ENCODE peak calls at places on chromosomes 16 and 17, in ten cellular contexts. One of them, this sample, is unnamed.

GRCh38 chr17:9895923-9896322 is 9.1 kb downstream of the RCVRN start:
- DNase-seq in RWPE2: no peak
- DNase-seq in uterus: no peak
- DNase-seq in left cardiac atrium: no peak
- DNase-seq in globus pallidus: no peak
- DNase-seq in esophagus muscularis mucosa: no peak
- DNase-seq in stimulated activated CD8-positive, alpha-beta memory T cell treated with anti-CD3 and anti-CD28 coated beads, Interleukin-12 subunit alpha, Interleukin-12 subunit beta, amount 100 ng/mL, for 4 hours: no peak
- DNase-seq in kidney: no peak
- DNase-seq in NCI-H2081: no peak
- DNase-seq in transverse colon: no peak
- DNase-seq in this sample: no peak

GRCh38 chr17:7408341-7408740 is 696 bp downstream of the NLGN2 start:
- DNase-seq in kidney: no peak
- DNase-seq in stimulated activated CD8-positive, alpha-beta memory T cell treated with anti-CD3 and anti-CD28 coated beads, Interleukin-12 subunit alpha, Interleukin-12 subunit beta, amount 100 ng/mL, for 4 hours: no peak
- DNase-seq in NCI-H2081: no peak
- DNase-seq in uterus: no peak
- DNase-seq in transverse colon: no peak
- DNase-seq in globus pallidus: no peak
- DNase-seq in esophagus muscularis mucosa: no peak
- DNase-seq in RWPE2: no peak
- DNase-seq in left cardiac atrium: no peak
- DNase-seq in this sample: no peak

GRCh38 chr16:70437017-70437581 is 1.8 kb downstream of the ST3GAL2 start:
- DNase-seq in esophagus muscularis mucosa: no peak
- DNase-seq in NCI-H2081: no peak
- DNase-seq in transverse colon: no peak
- DNase-seq in uterus: peak; percentile 63
- DNase-seq in RWPE2: no peak
- DNase-seq in globus pallidus: no peak
- DNase-seq in kidney: peak; percentile 80
- DNase-seq in left cardiac atrium: no peak
- DNase-seq in stimulated activated CD8-positive, alpha-beta memory T cell treated with anti-CD3 and anti-CD28 coated beads, Interleukin-12 subunit alpha, Interleukin-12 subunit beta, amount 100 ng/mL, for 4 hours: no peak
- DNase-seq in this sample: no peak

GRCh38 chr17:28916302-28916934 is 13.5 kb upstream of the DHRS13 start:
- DNase-seq in transverse colon: no peak
- DNase-seq in NCI-H2081: peak; percentile 19
- DNase-seq in uterus: no peak
- DNase-seq in kidney: no peak
- DNase-seq in left cardiac atrium: no peak
- DNase-seq in stimulated activated CD8-positive, alpha-beta memory T cell treated with anti-CD3 and anti-CD28 coated beads, Interleukin-12 subunit alpha, Interleukin-12 subunit beta, amount 100 ng/mL, for 4 hours: no peak
- DNase-seq in RWPE2: no peak
- DNase-seq in esophagus muscularis mucosa: no peak
- DNase-seq in globus pallidus: no peak
- DNase-seq in this sample: no peak

GRCh38 chr17:77438241-77439204 is 297.8 kb downstream of the SEC14L1 start:
- DNase-seq in RWPE2: no peak
- DNase-seq in esophagus muscularis mucosa: no peak
- DNase-seq in uterus: no peak
- DNase-seq in NCI-H2081: no peak
- DNase-seq in globus pallidus: no peak
- DNase-seq in stimulated activated CD8-positive, alpha-beta memory T cell treated with anti-CD3 and anti-CD28 coated beads, Interleukin-12 subunit alpha, Interleukin-12 subunit beta, amount 100 ng/mL, for 4 hours: no peak
- DNase-seq in kidney: no peak
- DNase-seq in left cardiac atrium: no peak
- DNase-seq in transverse colon: no peak
- DNase-seq in this sample: no peak

GRCh38 chr17:2075336-2076056 is 20.6 kb downstream of the HIC1 start:
- DNase-seq in kidney: no peak
- DNase-seq in esophagus muscularis mucosa: no peak
- DNase-seq in transverse colon: no peak
- DNase-seq in stimulated activated CD8-positive, alpha-beta memory T cell treated with anti-CD3 and anti-CD28 coated beads, Interleukin-12 subunit alpha, Interleukin-12 subunit beta, amount 100 ng/mL, for 4 hours: no peak
- DNase-seq in uterus: peak; percentile 76
- DNase-seq in RWPE2: no peak
- DNase-seq in globus pallidus: no peak
- DNase-seq in left cardiac atrium: peak; percentile 72
- DNase-seq in NCI-H2081: no peak
- DNase-seq in this sample: no peak

GRCh38 chr17:39952665-39953470 is 9.9 kb upstream of the GSDMA start:
- DNase-seq in transverse colon: peak; percentile 99
- DNase-seq in NCI-H2081: peak; percentile 94
- DNase-seq in stimulated activated CD8-positive, alpha-beta memory T cell treated with anti-CD3 and anti-CD28 coated beads, Interleukin-12 subunit alpha, Interleukin-12 subunit beta, amount 100 ng/mL, for 4 hours: peak; percentile 87
- DNase-seq in globus pallidus: peak; percentile 97
- DNase-seq in left cardiac atrium: peak; percentile 97
- DNase-seq in kidney: peak; percentile 100
- DNase-seq in esophagus muscularis mucosa: peak; percentile 100
- DNase-seq in RWPE2: peak; percentile 96
- DNase-seq in uterus: peak; percentile 99
- DNase-seq in this sample: peak; percentile 99

GRCh38 chr16:58850627-58851024 is 116.5 kb upstream of the GOT2 start:
- DNase-seq in NCI-H2081: no peak
- DNase-seq in transverse colon: no peak
- DNase-seq in kidney: no peak
- DNase-seq in stimulated activated CD8-positive, alpha-beta memory T cell treated with anti-CD3 and anti-CD28 coated beads, Interleukin-12 subunit alpha, Interleukin-12 subunit beta, amount 100 ng/mL, for 4 hours: no peak
- DNase-seq in globus pallidus: no peak
- DNase-seq in uterus: no peak
- DNase-seq in left cardiac atrium: no peak
- DNase-seq in esophagus muscularis mucosa: no peak
- DNase-seq in RWPE2: no peak
- DNase-seq in this sample: no peak

GRCh38 chr17:1947229-1947742 is 77.8 kb downstream of the RTN4RL1 start:
- DNase-seq in NCI-H2081: no peak
- DNase-seq in esophagus muscularis mucosa: no peak
- DNase-seq in left cardiac atrium: peak; percentile 68
- DNase-seq in transverse colon: no peak
- DNase-seq in globus pallidus: no peak
- DNase-seq in RWPE2: no peak
- DNase-seq in stimulated activated CD8-positive, alpha-beta memory T cell treated with anti-CD3 and anti-CD28 coated beads, Interleukin-12 subunit alpha, Interleukin-12 subunit beta, amount 100 ng/mL, for 4 hours: no peak
- DNase-seq in kidney: no peak
- DNase-seq in uterus: no peak
- DNase-seq in this sample: no peak

GRCh38 chr16:81843243-81843582 is 64.1 kb downstream of the PLCG2 start:
- DNase-seq in stimulated activated CD8-positive, alpha-beta memory T cell treated with anti-CD3 and anti-CD28 coated beads, Interleukin-12 subunit alpha, Interleukin-12 subunit beta, amount 100 ng/mL, for 4 hours: no peak
- DNase-seq in esophagus muscularis mucosa: no peak
- DNase-seq in left cardiac atrium: no peak
- DNase-seq in RWPE2: no peak
- DNase-seq in uterus: no peak
- DNase-seq in kidney: no peak
- DNase-seq in transverse colon: no peak
- DNase-seq in NCI-H2081: no peak
- DNase-seq in globus pallidus: no peak
- DNase-seq in this sample: no peak

GRCh38 chr17:17398188-17398927 is 78.4 kb upstream of the MED9 start:
- DNase-seq in RWPE2: no peak
- DNase-seq in globus pallidus: no peak
- DNase-seq in uterus: no peak
- DNase-seq in esophagus muscularis mucosa: no peak
- DNase-seq in NCI-H2081: no peak
- DNase-seq in left cardiac atrium: peak; percentile 61
- DNase-seq in kidney: no peak
- DNase-seq in transverse colon: no peak
- DNase-seq in stimulated activated CD8-positive, alpha-beta memory T cell treated with anti-CD3 and anti-CD28 coated beads, Interleukin-12 subunit alpha, Interleukin-12 subunit beta, amount 100 ng/mL, for 4 hours: no peak
- DNase-seq in this sample: peak; percentile 78

GRCh38 chr17:73189417-73190099 is 3.3 kb upstream of the COG1 start:
- DNase-seq in globus pallidus: peak; percentile 58
- DNase-seq in RWPE2: no peak
- DNase-seq in uterus: no peak
- DNase-seq in esophagus muscularis mucosa: no peak
- DNase-seq in transverse colon: no peak
- DNase-seq in left cardiac atrium: no peak
- DNase-seq in NCI-H2081: peak; percentile 69
- DNase-seq in stimulated activated CD8-positive, alpha-beta memory T cell treated with anti-CD3 and anti-CD28 coated beads, Interleukin-12 subunit alpha, Interleukin-12 subunit beta, amount 100 ng/mL, for 4 hours: no peak
- DNase-seq in kidney: no peak
- DNase-seq in this sample: no peak

GRCh38 chr16:23081675-23082119 is 67.6 kb downstream of the USP31 start:
- DNase-seq in uterus: peak; percentile 46
- DNase-seq in transverse colon: no peak
- DNase-seq in kidney: no peak
- DNase-seq in stimulated activated CD8-positive, alpha-beta memory T cell treated with anti-CD3 and anti-CD28 coated beads, Interleukin-12 subunit alpha, Interleukin-12 subunit beta, amount 100 ng/mL, for 4 hours: no peak
- DNase-seq in left cardiac atrium: no peak
- DNase-seq in RWPE2: no peak
- DNase-seq in globus pallidus: no peak
- DNase-seq in NCI-H2081: no peak
- DNase-seq in esophagus muscularis mucosa: no peak
- DNase-seq in this sample: no peak

GRCh38 chr17:82283208-82283749 is 9.8 kb upstream of the CSNK1D start:
- DNase-seq in esophagus muscularis mucosa: no peak
- DNase-seq in NCI-H2081: peak; percentile 32
- DNase-seq in uterus: peak; percentile 50
- DNase-seq in left cardiac atrium: no peak
- DNase-seq in RWPE2: peak; percentile 98
- DNase-seq in kidney: peak; percentile 80
- DNase-seq in transverse colon: no peak
- DNase-seq in globus pallidus: no peak
- DNase-seq in stimulated activated CD8-positive, alpha-beta memory T cell treated with anti-CD3 and anti-CD28 coated beads, Interleukin-12 subunit alpha, Interleukin-12 subunit beta, amount 100 ng/mL, for 4 hours: peak; percentile 43
- DNase-seq in this sample: no peak

GRCh38 chr17:62643496-62643895 is 16.0 kb downstream of the MRC2 start:
- DNase-seq in left cardiac atrium: no peak
- DNase-seq in stimulated activated CD8-positive, alpha-beta memory T cell treated with anti-CD3 and anti-CD28 coated beads, Interleukin-12 subunit alpha, Interleukin-12 subunit beta, amount 100 ng/mL, for 4 hours: no peak
- DNase-seq in globus pallidus: no peak
- DNase-seq in kidney: no peak
- DNase-seq in uterus: no peak
- DNase-seq in transverse colon: no peak
- DNase-seq in NCI-H2081: no peak
- DNase-seq in esophagus muscularis mucosa: no peak
- DNase-seq in RWPE2: no peak
- DNase-seq in this sample: no peak

GRCh38 chr17:17792143-17792550 is 44.6 kb downstream of the SREBF1 start:
- DNase-seq in uterus: no peak
- DNase-seq in esophagus muscularis mucosa: no peak
- DNase-seq in NCI-H2081: peak; percentile 27
- DNase-seq in kidney: no peak
- DNase-seq in transverse colon: no peak
- DNase-seq in stimulated activated CD8-positive, alpha-beta memory T cell treated with anti-CD3 and anti-CD28 coated beads, Interleukin-12 subunit alpha, Interleukin-12 subunit beta, amount 100 ng/mL, for 4 hours: no peak
- DNase-seq in globus pallidus: no peak
- DNase-seq in left cardiac atrium: no peak
- DNase-seq in RWPE2: no peak
- DNase-seq in this sample: no peak

GRCh38 chr17:60151355-60151754 is 1.6 kb downstream of the CA4 start:
- DNase-seq in RWPE2: no peak
- DNase-seq in transverse colon: no peak
- DNase-seq in NCI-H2081: no peak
- DNase-seq in left cardiac atrium: no peak
- DNase-seq in globus pallidus: no peak
- DNase-seq in stimulated activated CD8-positive, alpha-beta memory T cell treated with anti-CD3 and anti-CD28 coated beads, Interleukin-12 subunit alpha, Interleukin-12 subunit beta, amount 100 ng/mL, for 4 hours: no peak
- DNase-seq in esophagus muscularis mucosa: no peak
- DNase-seq in uterus: no peak
- DNase-seq in kidney: no peak
- DNase-seq in this sample: no peak

GRCh38 chr17:50114849-50115357 is 15.1 kb downstream of the SAMD14 start:
- DNase-seq in esophagus muscularis mucosa: no peak
- DNase-seq in left cardiac atrium: no peak
- DNase-seq in stimulated activated CD8-positive, alpha-beta memory T cell treated with anti-CD3 and anti-CD28 coated beads, Interleukin-12 subunit alpha, Interleukin-12 subunit beta, amount 100 ng/mL, for 4 hours: no peak
- DNase-seq in transverse colon: peak; percentile 49
- DNase-seq in uterus: no peak
- DNase-seq in NCI-H2081: peak; percentile 64
- DNase-seq in globus pallidus: peak; percentile 45
- DNase-seq in RWPE2: no peak
- DNase-seq in kidney: no peak
- DNase-seq in this sample: no peak

GRCh38 chr17:40341808-40342574 is 22.5 kb downstream of the GJD3 start:
- DNase-seq in RWPE2: no peak
- DNase-seq in esophagus muscularis mucosa: no peak
- DNase-seq in transverse colon: peak; percentile 86
- DNase-seq in left cardiac atrium: peak; percentile 89
- DNase-seq in stimulated activated CD8-positive, alpha-beta memory T cell treated with anti-CD3 and anti-CD28 coated beads, Interleukin-12 subunit alpha, Interleukin-12 subunit beta, amount 100 ng/mL, for 4 hours: no peak
- DNase-seq in uterus: peak; percentile 83
- DNase-seq in kidney: peak; percentile 96
- DNase-seq in globus pallidus: no peak
- DNase-seq in NCI-H2081: peak; percentile 32
- DNase-seq in this sample: peak; percentile 93

GRCh38 chr17:73362697-73363096 is 50.9 kb upstream of the CDC42EP4 start:
- DNase-seq in uterus: no peak
- DNase-seq in transverse colon: no peak
- DNase-seq in stimulated activated CD8-positive, alpha-beta memory T cell treated with anti-CD3 and anti-CD28 coated beads, Interleukin-12 subunit alpha, Interleukin-12 subunit beta, amount 100 ng/mL, for 4 hours: no peak
- DNase-seq in left cardiac atrium: no peak
- DNase-seq in NCI-H2081: no peak
- DNase-seq in esophagus muscularis mucosa: no peak
- DNase-seq in globus pallidus: no peak
- DNase-seq in RWPE2: no peak
- DNase-seq in kidney: no peak
- DNase-seq in this sample: no peak

GRCh38 chr16:86019446-86020047 is 120.6 kb downstream of the IRF8 start:
- DNase-seq in uterus: no peak
- DNase-seq in NCI-H2081: no peak
- DNase-seq in stimulated activated CD8-positive, alpha-beta memory T cell treated with anti-CD3 and anti-CD28 coated beads, Interleukin-12 subunit alpha, Interleukin-12 subunit beta, amount 100 ng/mL, for 4 hours: no peak
- DNase-seq in left cardiac atrium: no peak
- DNase-seq in globus pallidus: no peak
- DNase-seq in RWPE2: peak; percentile 34
- DNase-seq in esophagus muscularis mucosa: no peak
- DNase-seq in kidney: peak; percentile 41
- DNase-seq in transverse colon: no peak
- DNase-seq in this sample: peak; percentile 48

GRCh38 chr16:65532218-65532617 is 410.4 kb upstream of the CDH11 start:
- DNase-seq in kidney: no peak
- DNase-seq in esophagus muscularis mucosa: peak; percentile 31
- DNase-seq in globus pallidus: no peak
- DNase-seq in uterus: no peak
- DNase-seq in RWPE2: no peak
- DNase-seq in stimulated activated CD8-positive, alpha-beta memory T cell treated with anti-CD3 and anti-CD28 coated beads, Interleukin-12 subunit alpha, Interleukin-12 subunit beta, amount 100 ng/mL, for 4 hours: no peak
- DNase-seq in NCI-H2081: peak; percentile 4
- DNase-seq in left cardiac atrium: no peak
- DNase-seq in transverse colon: no peak
- DNase-seq in this sample: no peak

GRCh38 chr17:5034651-5035050 is 575 bp downstream of the SLC52A1 start:
- DNase-seq in globus pallidus: no peak
- DNase-seq in transverse colon: no peak
- DNase-seq in stimulated activated CD8-positive, alpha-beta memory T cell treated with anti-CD3 and anti-CD28 coated beads, Interleukin-12 subunit alpha, Interleukin-12 subunit beta, amount 100 ng/mL, for 4 hours: no peak
- DNase-seq in kidney: no peak
- DNase-seq in left cardiac atrium: no peak
- DNase-seq in esophagus muscularis mucosa: no peak
- DNase-seq in uterus: no peak
- DNase-seq in NCI-H2081: no peak
- DNase-seq in RWPE2: no peak
- DNase-seq in this sample: no peak

GRCh38 chr17:75814900-75815373 is 29.3 kb downstream of the UNC13D start:
- DNase-seq in uterus: no peak
- DNase-seq in transverse colon: no peak
- DNase-seq in RWPE2: peak; percentile 89
- DNase-seq in kidney: peak; percentile 72
- DNase-seq in stimulated activated CD8-positive, alpha-beta memory T cell treated with anti-CD3 and anti-CD28 coated beads, Interleukin-12 subunit alpha, Interleukin-12 subunit beta, amount 100 ng/mL, for 4 hours: no peak
- DNase-seq in globus pallidus: no peak
- DNase-seq in left cardiac atrium: peak; percentile 16
- DNase-seq in NCI-H2081: no peak
- DNase-seq in esophagus muscularis mucosa: no peak
- DNase-seq in this sample: no peak

GRCh38 chr17:28745052-28745776 is 1.4 kb downstream of the TRAF4 start:
- DNase-seq in RWPE2: no peak
- DNase-seq in NCI-H2081: peak; percentile 44
- DNase-seq in left cardiac atrium: peak; percentile 52
- DNase-seq in kidney: peak; percentile 86
- DNase-seq in transverse colon: peak; percentile 67
- DNase-seq in esophagus muscularis mucosa: no peak
- DNase-seq in stimulated activated CD8-positive, alpha-beta memory T cell treated with anti-CD3 and anti-CD28 coated beads, Interleukin-12 subunit alpha, Interleukin-12 subunit beta, amount 100 ng/mL, for 4 hours: no peak
- DNase-seq in globus pallidus: peak; percentile 98
- DNase-seq in uterus: peak; percentile 46
- DNase-seq in this sample: peak; percentile 81

GRCh38 chr17:44540246-44541084 is 16.8 kb upstream of the FZD2 start:
- DNase-seq in transverse colon: no peak
- DNase-seq in esophagus muscularis mucosa: no peak
- DNase-seq in kidney: no peak
- DNase-seq in globus pallidus: no peak
- DNase-seq in NCI-H2081: no peak
- DNase-seq in RWPE2: no peak
- DNase-seq in stimulated activated CD8-positive, alpha-beta memory T cell treated with anti-CD3 and anti-CD28 coated beads, Interleukin-12 subunit alpha, Interleukin-12 subunit beta, amount 100 ng/mL, for 4 hours: no peak
- DNase-seq in uterus: no peak
- DNase-seq in left cardiac atrium: no peak
- DNase-seq in this sample: no peak

GRCh38 chr17:72171703-72172670 is 51.2 kb downstream of the SOX9 start:
- DNase-seq in transverse colon: no peak
- DNase-seq in esophagus muscularis mucosa: no peak
- DNase-seq in kidney: no peak
- DNase-seq in stimulated activated CD8-positive, alpha-beta memory T cell treated with anti-CD3 and anti-CD28 coated beads, Interleukin-12 subunit alpha, Interleukin-12 subunit beta, amount 100 ng/mL, for 4 hours: no peak
- DNase-seq in NCI-H2081: no peak
- DNase-seq in RWPE2: no peak
- DNase-seq in left cardiac atrium: no peak
- DNase-seq in globus pallidus: peak; percentile 83
- DNase-seq in uterus: no peak
- DNase-seq in this sample: no peak

GRCh38 chr17:19303367-19303776 is 59.2 kb downstream of the B9D1 start:
- DNase-seq in uterus: no peak
- DNase-seq in RWPE2: no peak
- DNase-seq in transverse colon: no peak
- DNase-seq in kidney: no peak
- DNase-seq in NCI-H2081: no peak
- DNase-seq in stimulated activated CD8-positive, alpha-beta memory T cell treated with anti-CD3 and anti-CD28 coated beads, Interleukin-12 subunit alpha, Interleukin-12 subunit beta, amount 100 ng/mL, for 4 hours: no peak
- DNase-seq in esophagus muscularis mucosa: no peak
- DNase-seq in globus pallidus: no peak
- DNase-seq in left cardiac atrium: peak; percentile 38
- DNase-seq in this sample: no peak

This sample was measured in sciatic nerve.